ENCODE peak calls at places on chromosome 9, in four cellular contexts. H is prostate gland, I is GM06990, Q is Panc1. M is an unnamed sample.

GRCh38 chr9:18457498-18457897 is 16.5 kb upstream of the ADAMTSL1 start:
- DNase-seq in I (no peak), Q (no peak), H (no peak), M (peak; percentile 14)

GRCh38 chr9:70477146-70477745 is 62.8 kb upstream of the KLF9 start:
- DNase-seq in Q (no peak), H (no peak), I (no peak), M (peak; percentile 69)

GRCh38 chr9:71349218-71349617 is 227.8 kb upstream of the TRPM3 start:
- DNase-seq in H (no peak), I (no peak), Q (no peak), M (peak; percentile 63)

GRCh38 chr9:120043448-120043847 is 536.5 kb downstream of the CDK5RAP2 start:
- DNase-seq in I (no peak), H (peak; percentile 5), Q (no peak), M (no peak)

GRCh38 chr9:113963914-113964739 is 88.0 kb downstream of the ZNF618 start:
- DNase-seq in I (no peak), H (no peak), Q (no peak), M (no peak)

GRCh38 chr9:84170521-84171141 is 169.9 kb downstream of the SLC28A3 start:
- DNase-seq in I (no peak), Q (no peak), H (peak; percentile 18), M (peak; percentile 96)

GRCh38 chr9:119333507-119334229 is 35.6 kb downstream of the BRINP1 start:
- DNase-seq in H (no peak), Q (no peak), I (no peak), M (no peak)

GRCh38 chr9:76456202-76456926 is 2.6 kb upstream of the GCNT1 start:
- DNase-seq in H (peak; percentile 31), Q (no peak), I (peak; percentile 22), M (peak; percentile 51)

GRCh38 chr9:12819436-12820185 is 44.8 kb downstream of the LURAP1L start:
- DNase-seq in I (no peak), Q (no peak), H (no peak), M (no peak)

GRCh38 chr9:101463397-101463796 is 27.8 kb upstream of the ALDOB start:
- DNase-seq in I (no peak), H (no peak), Q (no peak), M (peak; percentile 69)

DNA sequence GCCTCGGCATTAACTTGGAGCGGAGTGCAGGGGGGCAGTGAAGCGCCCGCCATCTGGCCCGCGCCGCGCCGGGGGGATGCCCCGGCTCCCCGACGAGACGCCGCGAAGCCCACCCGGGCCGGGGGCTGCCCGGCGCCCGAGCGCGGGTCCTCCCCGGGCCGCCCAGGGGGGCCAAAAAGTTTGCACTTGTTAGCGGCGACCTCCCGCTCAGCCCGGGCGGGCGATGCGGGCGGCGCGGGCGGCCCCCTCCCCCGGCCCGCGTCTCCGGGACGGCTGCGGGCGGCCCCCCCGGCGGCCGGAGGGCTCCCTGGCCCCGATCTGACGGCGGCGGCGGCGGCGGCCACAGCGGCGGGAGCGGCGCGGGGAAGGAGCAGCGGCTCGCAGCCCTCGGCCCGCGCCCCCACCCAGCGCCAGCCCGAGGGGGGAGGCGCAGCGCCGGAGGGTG is at the start of gene NTNG2:
- DNase-seq in I (no peak), H (no peak), Q (no peak), M (no peak)
- H3K4me3 ChIP-seq in I (peak within 1 kb of the TSS; percentile 55), H (peak within 1 kb of the TSS; percentile 57), Q (peak within 1 kb of the TSS; percentile 56), M (peak within 1 kb of the TSS; percentile 52)

GRCh38 chr9:7394007-7394774 is 405.4 kb downstream of the DMAC1 start:
- DNase-seq in I (no peak), Q (no peak), H (no peak), M (no peak)
- TF ChIP-seq CTCF in I (no peak), Q (no peak), H (no peak), M (no peak)

GRCh38 chr9:108997112-108997511 is 16.2 kb downstream of the CTNNAL1 start:
- DNase-seq in I (no peak), Q (no peak), H (peak; percentile 20), M (no peak)

GRCh38 chr9:108996653-108997052 is 16.6 kb downstream of the CTNNAL1 start:
- DNase-seq in I (no peak), H (no peak), Q (no peak), M (no peak)

GRCh38 chr9:108994695-108995094 is 18.6 kb downstream of the CTNNAL1 start:
- DNase-seq in Q (no peak), I (peak; percentile 20), H (no peak), M (peak; percentile 33)

GRCh38 chr9:108991479-108991878 is 21.8 kb downstream of the CTNNAL1 start:
- DNase-seq in Q (no peak), H (no peak), I (no peak), M (no peak)
- H3K4me3 ChIP-seq in Q (no peak overlapping the region), H (no peak overlapping the region), I (no peak overlapping the region), M (no peak overlapping the region)

GRCh38 chr9:37969130-37969529 is 65.2 kb upstream of the SLC25A51 start:
- DNase-seq in I (no peak), H (no peak), Q (no peak), M (peak; percentile 55)
- TF ChIP-seq CTCF in I (no peak), H (no peak), Q (no peak), M (no peak)

M was measured in astrocyte of the spinal cord.